ENCODE peak calls at places on chromosomes 11 and 22, in eight cellular contexts. H is HTR-8/SVneo; R is posterior vena cava; B is dorsolateral prefrontal cortex; M is kidney; P is SW480; Y is activated T-helper 1 cell treated with anti-CD3 and anti-CD28 coated beads, Interleukin-2, amount 50 U/mL, for 16 hours; C is BE2C. G is an unnamed sample.

GRCh38 chr11:69474736-69475135 is 6.7 kb upstream of the LINC01488 start:
- DNase-seq in H (no peak), R (peak; percentile 58), B (no peak), M (peak; percentile 46), P (no peak), Y (no peak), C (no peak), G (no peak)

GRCh38 chr11:3153291-3153861 is 11.7 kb downstream of the OSBPL5 start:
- DNase-seq in H (no peak), R (peak; percentile 95), B (peak; percentile 58), M (peak; percentile 87), P (peak; percentile 14), Y (no peak), C (no peak), G (no peak)

GRCh38 chr11:94895971-94896370 is 77.4 kb downstream of the CWC15 start:
- DNase-seq in H (no peak), R (no peak), B (no peak), M (no peak), P (no peak), Y (no peak), C (no peak), G (no peak)

GRCh38 chr11:121270286-121270685 is 22.3 kb upstream of the SC5D start:
- DNase-seq in H (no peak), R (no peak), B (no peak), M (no peak), P (no peak), Y (no peak), C (no peak), G (no peak)

GRCh38 chr11:130846606-130847005 is 69.7 kb downstream of the SNX19 start:
- DNase-seq in H (no peak), R (no peak), B (no peak), M (no peak), P (no peak), Y (no peak), C (no peak), G (no peak)

GRCh38 chr22:36678477-36678876 is 25.1 kb downstream of the CACNG2 start:
- DNase-seq in H (no peak), R (no peak), B (no peak), M (no peak), P (no peak), Y (no peak), C (no peak), G (no peak)

GRCh38 chr22:21092797-21093554 is 47.2 kb downstream of the LRRC74B start:
- DNase-seq in H (no peak), R (no peak), B (no peak), M (no peak), P (no peak), Y (no peak), C (no peak), G (no peak)

GRCh38 chr11:2223153-2223794 is 47.1 kb downstream of the ASCL2 start:
- DNase-seq in H (no peak), R (no peak), B (no peak), M (no peak), P (no peak), Y (no peak), C (no peak), G (no peak)

GRCh38 chr11:64874308-64874707 is 4.1 kb downstream of the EHD1 start:
- DNase-seq in H (no peak), R (no peak), B (no peak), M (no peak), P (no peak), Y (no peak), C (no peak), G (no peak)

GRCh38 chr22:50726643-50727340 is 11.2 kb upstream of the ACR start:
- DNase-seq in H (no peak), R (peak; percentile 73), B (no peak), M (peak; percentile 28), P (no peak), Y (no peak), C (no peak), G (no peak)

GRCh38 chr11:62266558-62266957 is 3.4 kb upstream of the SCGB2A2 start:
- DNase-seq in H (no peak), R (no peak), B (no peak), M (no peak), P (no peak), Y (no peak), C (no peak), G (peak; percentile 7)

GRCh38 chr11:725624-726202 is 19.7 kb downstream of the EPS8L2 start:
- DNase-seq in H (no peak), R (no peak), B (no peak), M (peak; percentile 83), P (no peak), Y (no peak), C (peak; percentile 4), G (no peak)

GRCh38 chr11:15127341-15127740 is 12.6 kb downstream of the INSC start:
- DNase-seq in H (no peak), R (no peak), B (no peak), M (no peak), P (no peak), Y (no peak), C (no peak), G (no peak)

GRCh38 chr11:3995949-3996554 is 98.5 kb upstream of the RRM1 start:
- DNase-seq in H (peak; percentile 32), R (no peak), B (no peak), M (no peak), P (no peak), Y (no peak), C (peak; percentile 34), G (no peak)

GRCh38 chr11:72250661-72251465 is 6.9 kb upstream of the PHOX2A start:
- DNase-seq in H (no peak), R (peak; percentile 77), B (no peak), M (no peak), P (no peak), Y (no peak), C (no peak), G (no peak)

GRCh38 chr11:62981743-62982142 is 3.0 kb downstream of the SLC22A6 start:
- DNase-seq in H (no peak), R (no peak), B (no peak), M (no peak), P (no peak), Y (no peak), C (no peak), G (no peak)

GRCh38 chr22:47463220-47463619 is 700.8 kb downstream of the TBC1D22A start:
- DNase-seq in H (no peak), R (no peak), B (no peak), M (no peak), P (no peak), Y (no peak), C (no peak), G (no peak)

GRCh38 chr22:38228326-38228872 is 26.6 kb downstream of the MAFF start:
- DNase-seq in H (no peak), R (no peak), B (no peak), M (no peak), P (no peak), Y (no peak), C (no peak), G (no peak)

GRCh38 chr11:131668867-131669780 is 298.7 kb downstream of the NTM start:
- DNase-seq in H (no peak), R (peak; percentile 81), B (no peak), M (no peak), P (peak; percentile 51), Y (no peak), C (peak; percentile 58), G (peak; percentile 30)

GRCh38 chr11:1160231-1161101 is 2.7 kb downstream of the MUC5AC start:
- DNase-seq in H (no peak), R (peak; percentile 68), B (peak; percentile 23), M (peak; percentile 66), P (no peak), Y (no peak), C (no peak), G (no peak)

GRCh38 chr11:62004473-62004872 is 37.0 kb upstream of the FTH1 start:
- DNase-seq in H (peak; percentile 50), R (peak; percentile 85), B (no peak), M (no peak), P (no peak), Y (no peak), C (no peak), G (no peak)

GRCh38 chr11:119134389-119134978 is 13.1 kb downstream of the HINFP start:
- DNase-seq in H (no peak), R (no peak), B (no peak), M (no peak), P (no peak), Y (no peak), C (peak; percentile 36), G (no peak)

GRCh38 chr11:64799925-64800632 is 2.9 kb downstream of the MAP4K2 start:
- DNase-seq in H (no peak), R (no peak), B (no peak), M (peak; percentile 69), P (no peak), Y (no peak), C (peak; percentile 35), G (no peak)

GRCh38 chr11:96338910-96339703 is 3.9 kb downstream of the MAML2 start:
- DNase-seq in H (no peak), R (peak; percentile 80), B (peak; percentile 76), M (no peak), P (no peak), Y (no peak), C (no peak), G (no peak)

GRCh38 chr11:2264366-2265011 is 5.9 kb downstream of the ASCL2 start:
- DNase-seq in H (no peak), R (no peak), B (no peak), M (no peak), P (no peak), Y (no peak), C (no peak), G (no peak)

GRCh38 chr11:77411717-77412441 is 62.0 kb downstream of the PAK1 start:
- DNase-seq in H (peak; percentile 88), R (peak; percentile 97), B (peak; percentile 83), M (peak; percentile 94), P (no peak), Y (peak; percentile 55), C (peak; percentile 66), G (peak; percentile 59)

GRCh38 chr11:74681686-74682651 is 49.3 kb downstream of the CHRDL2 start:
- DNase-seq in H (no peak), R (peak; percentile 68), B (no peak), M (peak; percentile 57), P (no peak), Y (no peak), C (no peak), G (no peak)

GRCh38 chr11:75155570-75156422 is 4.9 kb downstream of the SLCO2B1 start:
- DNase-seq in H (peak; percentile 53), R (peak; percentile 37), B (no peak), M (no peak), P (no peak), Y (no peak), C (peak; percentile 30), G (no peak)

GRCh38 chr11:57638005-57638760 is 11.5 kb downstream of the YPEL4 start:
- DNase-seq in H (peak; percentile 97), R (no peak), B (peak; percentile 85), M (peak; percentile 91), P (no peak), Y (no peak), C (peak; percentile 63), G (peak; percentile 81)

GRCh38 chr11:101848262-101848661 is 66.5 kb upstream of the CEP126 start:
- DNase-seq in H (no peak), R (no peak), B (no peak), M (no peak), P (peak; percentile 15), Y (no peak), C (peak; percentile 9), G (no peak)

GRCh38 chr11:68204402-68204801 is 8.7 kb downstream of the KMT5B start:
- DNase-seq in H (no peak), R (no peak), B (no peak), M (no peak), P (no peak), Y (no peak), C (no peak), G (no peak)

GRCh38 chr22:46815132-46815531 is 52.7 kb downstream of the TBC1D22A start:
- DNase-seq in H (no peak), R (peak; percentile 72), B (no peak), M (peak; percentile 71), P (no peak), Y (no peak), C (no peak), G (no peak)

GRCh38 chr11:58395581-58395980 is 11.1 kb downstream of the OR5B3 start:
- DNase-seq in H (no peak), R (no peak), B (no peak), M (no peak), P (no peak), Y (no peak), C (no peak), G (no peak)

GRCh38 chr11:84564180-84564866 is 1062.8 kb downstream of the DLG2 start:
- DNase-seq in H (peak; percentile 6), R (no peak), B (no peak), M (no peak), P (peak; percentile 55), Y (no peak), C (peak; percentile 48), G (peak; percentile 40)